ENCODE peak calls at places on chromosomes 12 and 14, in four cellular contexts. H is activated naive CD4-positive, alpha-beta T cell treated with Interleukin-2 at 50 U/mL for 16 hours; Y is NCI-H1092 treated with DMSO at 0.1 percent for 48 hours; I is GM10248. E is an unnamed sample.

GRCh38 chr12:25323774-25324086 is 73.0 kb upstream of the KRAS start:
- DNase-seq in H (no peak), Y (no peak), I (no peak), E (no peak)

GRCh38 chr12:110180591-110181005 is 56.4 kb downstream of the IFT81 start:
- DNase-seq in H (no peak), Y (no peak), I (no peak), E (no peak)

GRCh38 chr14:102982852-102983470 is 60.5 kb downstream of the AMN start:
- DNase-seq in H (no peak), Y (no peak), I (no peak), E (no peak)

GRCh38 chr12:113292091-113292490 is 42.8 kb downstream of the SLC8B1 start:
- DNase-seq in H (no peak), Y (no peak), I (no peak), E (no peak)

GRCh38 chr14:65334765-65335411 is 77.6 kb upstream of the FUT8 start:
- DNase-seq in H (no peak), Y (no peak), I (no peak), E (no peak)

GRCh38 chr14:76792422-76792821 is 20.3 kb downstream of the ANGEL1 start:
- DNase-seq in H (no peak), Y (no peak), I (no peak), E (no peak)

GRCh38 chr12:89353823-89354629 is 1.7 kb upstream of the DUSP6 start:
- DNase-seq in H (peak; percentile 72), Y (peak; percentile 45), I (peak; percentile 70), E (no peak)

GRCh38 chr14:105496831-105497591 is 6.0 kb downstream of the TEDC1 start:
- DNase-seq in H (no peak), Y (no peak), I (no peak), E (no peak)

GRCh38 chr12:49698619-49699545 is 8.3 kb downstream of the FMNL3 start:
- DNase-seq in H (peak; percentile 43), Y (no peak), I (peak; percentile 71), E (peak; percentile 57)

GRCh38 chr12:109762071-109762672 is 48.5 kb downstream of the FAM222A start:
- DNase-seq in H (no peak), Y (no peak), I (no peak), E (no peak)

GRCh38 chr12:11765817-11766794 is 116.6 kb downstream of the ETV6 start:
- DNase-seq in H (peak; percentile 78), Y (no peak), I (peak; percentile 64), E (no peak)

GRCh38 chr12:15268927-15269552 is 47.8 kb upstream of the RERG start:
- DNase-seq in H (peak; percentile 29), Y (peak; percentile 88), I (peak; percentile 67), E (peak; percentile 26)

GRCh38 chr14:100673085-100673806 is 53.4 kb upstream of the DLK1 start:
- DNase-seq in H (no peak), Y (peak; percentile 97), I (no peak), E (no peak)

GRCh38 chr12:18723752-18724151 is 14.1 kb downstream of the PLCZ1 start:
- DNase-seq in H (no peak), Y (no peak), I (no peak), E (no peak)

GRCh38 chr14:76742961-76743360 is 18.3 kb upstream of the VASH1 start:
- DNase-seq in H (no peak), Y (no peak), I (no peak), E (no peak)

E was measured in GM19239.